ENCODE peak calls at places on chromosomes 4 and X, in eight cellular contexts. U, Q, K, I, D, J, M and Z are unnamed samples.

GRCh38 chr4:184587746-184588145 is 61.5 kb downstream of the CASP3 start:
- DNase-seq in U (no peak), Q (no peak), K (no peak), I (no peak), D (no peak), J (no peak), M (no peak), Z (no peak)

GRCh38 chrX:63050225-63050624 is 300.9 kb downstream of the SPIN4 start:
- DNase-seq in U (peak), Q (no peak), K (peak), I (no peak), D (no peak), J (no peak), M (no peak), Z (no peak)

GRCh38 chr4:147044241-147044640 is 98.6 kb upstream of the TTC29 start:
- DNase-seq in U (no peak), Q (no peak), K (no peak), I (no peak), D (no peak), J (no peak), M (no peak), Z (no peak)

GRCh38 chr4:15756361-15756861 is 21.7 kb upstream of the CD38 start:
- DNase-seq in U (peak), Q (no peak), K (no peak), I (no peak), D (peak), J (peak), M (peak), Z (no peak)

GRCh38 chr4:78742300-78742699 is 33.9 kb upstream of the BMP2K start:
- DNase-seq in U (no peak), Q (no peak), K (no peak), I (no peak), D (no peak), J (no peak), M (no peak), Z (no peak)

GRCh38 chrX:56574861-56575260 is 11.4 kb downstream of the UBQLN2 start:
- DNase-seq in U (no peak), Q (no peak), K (no peak), I (no peak), D (no peak), J (no peak), M (no peak), Z (no peak)

GRCh38 chrX:8981742-8982141 is 52.2 kb downstream of the FAM9B start:
- DNase-seq in U (peak), Q (no peak), K (no peak), I (no peak), D (no peak), J (peak), M (no peak), Z (no peak)

GRCh38 chr4:1154523-1155182 is 17.7 kb downstream of the SPON2 start:
- DNase-seq in U (no peak), Q (no peak), K (no peak), I (peak), D (peak), J (peak), M (no peak), Z (no peak)

GRCh38 chr4:94578195-94578594 is 126.5 kb downstream of the PDLIM5 start:
- DNase-seq in U (no peak), Q (no peak), K (no peak), I (no peak), D (no peak), J (no peak), M (no peak), Z (no peak)

GRCh38 chr4:167000141-167000852 is 234.0 kb downstream of the SPOCK3 start:
- DNase-seq in U (peak), Q (no peak), K (no peak), I (no peak), D (no peak), J (no peak), M (no peak), Z (no peak)

GRCh38 chrX:39388730-39389129 is 587.5 kb downstream of the MID1IP1 start:
- DNase-seq in U (no peak), Q (no peak), K (no peak), I (no peak), D (no peak), J (no peak), M (no peak), Z (no peak)

GRCh38 chr4:74098628-74098995 is 383 bp downstream of the CXCL2 start:
- DNase-seq in U (no peak), Q (peak), K (no peak), I (no peak), D (peak), J (no peak), M (peak), Z (no peak)